ENCODE peak calls at places on chromosomes 12 and 14, in ten cellular contexts. D is AG08396; B is NCI-H2081; P is uterus; V is fibroblast of pulmonary artery; M is mesendoderm; E is stimulated activated naive CD4-positive, alpha-beta T cell; R is NCI-H1436 treated with DMSO at 0.1 percent for 48 hours; C is T-cell; H is LNCaP clone FGC. I is an unnamed sample.

GRCh38 chr14:31172084-31172483 is 35.5 kb downstream of the HECTD1 start:
- DNase-seq in D (no peak), B (no peak), P (no peak), V (no peak), M (no peak), E (no peak), R (no peak), C (no peak), H (no peak), I (no peak)

GRCh38 chr12:131097247-131098177 is 143.8 kb downstream of the ADGRD1 start:
- DNase-seq in D (no peak), B (no peak), P (peak), V (no peak), M (no peak), E (no peak), R (no peak), C (no peak), H (no peak), I (no peak)

GRCh38 chr12:132296063-132296462 is 33.3 kb downstream of the GALNT9 start:
- DNase-seq in D (no peak), B (no peak), P (no peak), V (no peak), M (no peak), E (no peak), R (no peak), C (no peak), H (no peak), I (no peak)

GRCh38 chr12:57726884-57727757 is 11.4 kb downstream of the AGAP2 start:
- DNase-seq in D (no peak), B (no peak), P (peak), V (no peak), M (no peak), E (no peak), R (no peak), C (no peak), H (peak), I (no peak)

GRCh38 chr14:59407246-59407615 is 57.9 kb downstream of the GPR135 start:
- DNase-seq in D (peak), B (no peak), P (no peak), V (peak), M (no peak), E (no peak), R (no peak), C (no peak), H (no peak), I (no peak)

GRCh38 chr12:109764776-109765492 is 51.3 kb downstream of the FAM222A start:
- DNase-seq in D (no peak), B (no peak), P (no peak), V (no peak), M (no peak), E (no peak), R (no peak), C (no peak), H (no peak), I (no peak)

GRCh38 chr14:73476451-73476905 is 14.3 kb upstream of the RIOX1 start:
- DNase-seq in D (no peak), B (no peak), P (no peak), V (no peak), M (no peak), E (no peak), R (no peak), C (no peak), H (no peak), I (no peak)

GRCh38 chr12:120453060-120453761 is 7.0 kb downstream of the GATC start:
- DNase-seq in D (no peak), B (no peak), P (no peak), V (no peak), M (no peak), E (no peak), R (no peak), C (no peak), H (no peak), I (no peak)

GRCh38 chr12:130336723-130337475 is 788 bp upstream of the PIWIL1 start:
- DNase-seq in D (no peak), B (peak), P (no peak), V (no peak), M (no peak), E (no peak), R (no peak), C (no peak), H (no peak), I (no peak)

GRCh38 chr14:88929656-88930436 is 105.4 kb downstream of the TTC8 start:
- DNase-seq in D (no peak), B (no peak), P (no peak), V (no peak), M (peak), E (no peak), R (no peak), C (no peak), H (no peak), I (no peak)

GRCh38 chr12:113285679-113286645 is 48.9 kb downstream of the SLC8B1 start:
- DNase-seq in D (no peak), B (no peak), P (no peak), V (no peak), M (no peak), E (no peak), R (no peak), C (no peak), H (no peak), I (no peak)

GRCh38 chr12:553216-554000 is 93.7 kb downstream of the B4GALNT3 start:
- DNase-seq in D (no peak), B (no peak), P (no peak), V (no peak), M (no peak), E (no peak), R (no peak), C (peak), H (no peak), I (no peak)

GRCh38 chr12:52926596-52927241 is 21.8 kb upstream of the KRT8 start:
- DNase-seq in D (no peak), B (no peak), P (no peak), V (no peak), M (no peak), E (no peak), R (no peak), C (no peak), H (no peak), I (no peak)

GRCh38 chr14:94024549-94024948 is 1.6 kb upstream of the OTUB2 start:
- DNase-seq in D (no peak), B (no peak), P (no peak), V (no peak), M (no peak), E (no peak), R (no peak), C (no peak), H (no peak), I (no peak)

GRCh38 chr12:3342051-3342450 is 149.0 kb upstream of the PRMT8 start:
- DNase-seq in D (peak), B (peak), P (no peak), V (peak), M (peak), E (no peak), R (no peak), C (no peak), H (no peak), I (no peak)

GRCh38 chr12:45284096-45284901 is 68.4 kb downstream of the ANO6 start:
- DNase-seq in D (peak), B (peak), P (no peak), V (peak), M (peak), E (no peak), R (no peak), C (no peak), H (no peak), I (no peak)